ENCODE peak calls at places on chromosomes 4 and X, in four cellular contexts. One of them, this sample, is unnamed. For H3K4me1, the result is how much of the 10 kb centered on the place peaks cover.

GRCh38 chrX:141759238-141759637 is 60.7 kb upstream of the SPANXD start:
- DNase-seq in Peyer's patch: no peak
- DNase-seq in H9: no peak
- DNase-seq in aorta: no peak
- DNase-seq in this sample: no peak

GRCh38 chr4:147078875-147079658 is 133.4 kb upstream of the TTC29 start:
- DNase-seq in Peyer's patch: no peak
- DNase-seq in H9: no peak
- DNase-seq in aorta: no peak
- DNase-seq in this sample: no peak

GRCh38 chr4:145557720-145558119 is 61.5 kb upstream of the MMAA start:
- DNase-seq in Peyer's patch: peak
- DNase-seq in H9: peak
- DNase-seq in aorta: peak
- DNase-seq in this sample: no peak

GRCh38 chr4:3810796-3811485 is 44.8 kb downstream of the ADRA2C start:
- DNase-seq in Peyer's patch: no peak
- DNase-seq in H9: no peak
- DNase-seq in aorta: peak
- DNase-seq in this sample: no peak

GRCh38 chr4:152309418-152309817 is 226.5 kb downstream of the FBXW7 start:
- DNase-seq in Peyer's patch: no peak
- DNase-seq in H9: no peak
- DNase-seq in aorta: no peak
- DNase-seq in this sample: no peak

GRCh38 chr4:183403486-183403885 is 41.0 kb upstream of the CDKN2AIP start:
- DNase-seq in Peyer's patch: no peak
- DNase-seq in H9: no peak
- DNase-seq in aorta: no peak
- DNase-seq in this sample: no peak

GRCh38 chr4:25532579-25532978 is 123.1 kb upstream of the SLC34A2 start:
- DNase-seq in Peyer's patch: no peak
- DNase-seq in H9: no peak
- DNase-seq in aorta: no peak
- DNase-seq in this sample: no peak

GRCh38 chr4:127151941-127152340 is 480.8 kb upstream of the INTU start:
- DNase-seq in Peyer's patch: no peak
- DNase-seq in H9: no peak
- DNase-seq in aorta: no peak
- DNase-seq in this sample: no peak

GRCh38 chr4:26061248-26061986 is 147.4 kb downstream of the SMIM20 start:
- DNase-seq in Peyer's patch: no peak
- DNase-seq in H9: peak
- DNase-seq in aorta: no peak
- DNase-seq in this sample: no peak

GRCh38 chr4:39814403-39815185 is 116.7 kb downstream of the UBE2K start:
- DNase-seq in Peyer's patch: no peak
- DNase-seq in H9: no peak
- DNase-seq in aorta: no peak
- DNase-seq in this sample: peak

GRCh38 chrX:75603833-75604232 is 81.0 kb upstream of the ZDHHC15 start:
- DNase-seq in Peyer's patch: no peak
- DNase-seq in H9: no peak
- DNase-seq in aorta: no peak
- DNase-seq in this sample: peak

GRCh38 chr4:89161841-89162240 is 50.5 kb downstream of the TIGD2 start:
- DNase-seq in Peyer's patch: no peak
- DNase-seq in H9: no peak
- DNase-seq in aorta: no peak
- DNase-seq in this sample: no peak

GRCh38 chr4:129371901-129372300 is 275.9 kb downstream of the C4orf33 start:
- DNase-seq in Peyer's patch: no peak
- DNase-seq in H9: no peak
- DNase-seq in aorta: no peak
- DNase-seq in this sample: no peak

GRCh38 chrX:14032383-14032782 is 2.7 kb upstream of the GEMIN8 start:
- DNase-seq in Peyer's patch: peak
- DNase-seq in H9: no peak
- DNase-seq in aorta: no peak
- DNase-seq in this sample: peak

GRCh38 chr4:162265802-162266201 is 102.0 kb upstream of the FSTL5 start:
- DNase-seq in Peyer's patch: no peak
- DNase-seq in H9: no peak
- DNase-seq in aorta: no peak
- DNase-seq in this sample: no peak

GRCh38 chrX:25206761-25207160 is 191.0 kb upstream of the ARX start:
- DNase-seq in Peyer's patch: no peak
- DNase-seq in H9: no peak
- DNase-seq in aorta: no peak
- DNase-seq in this sample: no peak

GRCh38 chr4:73844352-73844751 is 7.9 kb downstream of the CXCL6 start:
- DNase-seq in Peyer's patch: no peak
- DNase-seq in H9: no peak
- DNase-seq in aorta: no peak
- DNase-seq in this sample: no peak

GRCh38 chr4:15004701-15005301 is 2.5 kb downstream of the CPEB2 start:
- DNase-seq in Peyer's patch: peak
- DNase-seq in H9: peak
- DNase-seq in aorta: peak
- DNase-seq in this sample: peak

GRCh38 chr4:3852751-3853150 is 86.6 kb downstream of the ADRA2C start:
- DNase-seq in Peyer's patch: no peak
- DNase-seq in H9: no peak
- DNase-seq in aorta: no peak
- DNase-seq in this sample: no peak

GRCh38 chrX:130121505-130121800 is 11.2 kb upstream of the ELF4 start:
- DNase-seq in Peyer's patch: no peak
- DNase-seq in H9: no peak
- DNase-seq in aorta: no peak
- DNase-seq in this sample: no peak

GRCh38 chr4:87516683-87517082 is 12.5 kb downstream of the SPARCL1 start:
- DNase-seq in Peyer's patch: no peak
- DNase-seq in H9: no peak
- DNase-seq in aorta: no peak
- DNase-seq in this sample: no peak

GRCh38 chr4:87511500-87511899 is 17.7 kb downstream of the SPARCL1 start:
- DNase-seq in Peyer's patch: no peak
- DNase-seq in H9: no peak
- DNase-seq in aorta: no peak
- DNase-seq in this sample: no peak

GRCh38 chr4:87506974-87507701 is 22.0 kb downstream of the SPARCL1 start:
- DNase-seq in Peyer's patch: no peak
- DNase-seq in H9: no peak
- DNase-seq in aorta: no peak
- DNase-seq in this sample: no peak

GRCh38 chr4:87510747-87511146 is 18.4 kb downstream of the SPARCL1 start:
- DNase-seq in Peyer's patch: no peak
- DNase-seq in H9: no peak
- DNase-seq in aorta: no peak
- DNase-seq in this sample: no peak

DNA sequence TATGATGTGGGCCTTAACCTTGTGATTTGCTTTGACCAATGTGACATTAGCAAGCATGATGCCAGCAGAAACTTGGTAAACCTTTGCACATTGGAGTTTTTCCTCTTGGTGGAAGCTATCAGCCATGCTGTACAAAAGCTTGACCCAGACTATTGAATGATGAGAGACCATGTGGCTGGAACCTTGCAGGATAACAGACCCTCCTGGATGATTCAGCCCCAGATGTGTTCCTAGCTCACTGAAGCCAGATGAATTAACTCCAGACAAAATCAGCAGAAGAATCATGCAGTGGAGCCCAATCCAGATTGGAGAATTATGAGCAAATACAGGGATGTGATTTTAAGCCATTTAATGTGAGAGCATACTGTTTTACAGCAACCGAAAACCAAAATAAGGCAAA is 16.8 kb downstream of the SPARCL1 start:
- DNase-seq in Peyer's patch: no peak
- DNase-seq in H9: no peak
- DNase-seq in aorta: no peak
- DNase-seq in this sample: no peak
- H3K4me1 ChIP-seq in Peyer's patch: under half
- H3K4me1 ChIP-seq in H9: under half
- H3K4me1 ChIP-seq in aorta: under half
- H3K4me1 ChIP-seq in this sample: under half

DNA sequence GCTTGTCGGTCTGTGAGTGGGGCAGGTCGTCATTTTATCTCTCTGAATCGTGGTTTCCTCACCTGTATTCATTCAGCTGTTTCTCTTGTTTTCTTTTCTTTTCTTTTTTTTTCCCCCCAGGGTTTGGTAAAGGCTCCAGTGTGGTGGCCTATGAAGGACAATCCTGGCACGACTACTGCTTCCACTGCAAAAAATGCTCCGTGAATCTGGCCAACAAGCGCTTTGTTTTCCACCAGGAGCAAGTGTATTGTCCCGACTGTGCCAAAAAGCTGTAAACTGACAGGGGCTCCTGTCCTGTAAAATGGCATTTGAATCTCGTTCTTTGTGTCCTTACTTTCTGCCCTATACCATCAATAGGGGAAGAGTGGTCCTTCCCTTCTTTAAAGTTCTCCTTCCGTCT is 41.4 kb downstream of the MAP7D3 start:
- DNase-seq in Peyer's patch: no peak
- DNase-seq in H9: no peak
- DNase-seq in aorta: no peak
- DNase-seq in this sample: no peak
- H3K27ac ChIP-seq in Peyer's patch: peak
- H3K27ac ChIP-seq in H9: no peak
- H3K27ac ChIP-seq in aorta: no peak
- H3K27ac ChIP-seq in this sample: no peak

GRCh38 chr4:82823062-82823461 is 24.5 kb upstream of the SCD5 start:
- DNase-seq in Peyer's patch: no peak
- DNase-seq in H9: no peak
- DNase-seq in aorta: no peak
- DNase-seq in this sample: no peak

GRCh38 chr4:82818974-82819662 is 20.5 kb upstream of the SCD5 start:
- DNase-seq in Peyer's patch: no peak
- DNase-seq in H9: no peak
- DNase-seq in aorta: no peak
- DNase-seq in this sample: no peak

GRCh38 chr4:82825425-82825824 is 26.8 kb upstream of the SCD5 start:
- DNase-seq in Peyer's patch: no peak
- DNase-seq in H9: no peak
- DNase-seq in aorta: no peak
- DNase-seq in this sample: no peak

GRCh38 chr4:82820689-82821088 is 22.1 kb upstream of the SCD5 start:
- DNase-seq in Peyer's patch: no peak
- DNase-seq in H9: no peak
- DNase-seq in aorta: no peak
- DNase-seq in this sample: no peak
- H3K4me1 ChIP-seq in Peyer's patch: under half
- H3K4me1 ChIP-seq in H9: under half
- H3K4me1 ChIP-seq in aorta: under half
- H3K4me1 ChIP-seq in this sample: under half

DNA sequence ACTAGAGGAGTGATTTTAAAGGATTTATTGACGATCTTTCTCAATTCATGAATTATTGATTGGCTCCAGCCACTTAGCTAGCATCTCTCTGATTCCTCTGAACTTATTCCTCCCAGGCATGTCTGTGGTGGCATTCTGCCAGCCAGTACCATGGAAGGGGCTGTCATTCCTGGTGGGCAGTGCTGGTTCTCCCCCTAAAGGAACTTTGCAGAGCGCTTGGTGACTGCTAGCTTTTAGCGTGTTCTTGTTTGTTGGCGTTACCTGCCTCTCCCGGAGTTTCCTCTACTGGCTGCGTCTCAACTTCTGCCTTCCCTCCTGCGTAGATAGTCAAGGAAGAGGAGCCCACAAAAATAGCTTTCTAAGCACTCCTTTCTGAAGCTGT is 19.3 kb downstream of the SRD5A3 start:
- DNase-seq in Peyer's patch: no peak
- DNase-seq in H9: no peak
- DNase-seq in aorta: no peak
- DNase-seq in this sample: no peak
- H3K27ac ChIP-seq in Peyer's patch: no peak
- H3K27ac ChIP-seq in H9: no peak
- H3K27ac ChIP-seq in aorta: no peak
- H3K27ac ChIP-seq in this sample: no peak

DNA sequence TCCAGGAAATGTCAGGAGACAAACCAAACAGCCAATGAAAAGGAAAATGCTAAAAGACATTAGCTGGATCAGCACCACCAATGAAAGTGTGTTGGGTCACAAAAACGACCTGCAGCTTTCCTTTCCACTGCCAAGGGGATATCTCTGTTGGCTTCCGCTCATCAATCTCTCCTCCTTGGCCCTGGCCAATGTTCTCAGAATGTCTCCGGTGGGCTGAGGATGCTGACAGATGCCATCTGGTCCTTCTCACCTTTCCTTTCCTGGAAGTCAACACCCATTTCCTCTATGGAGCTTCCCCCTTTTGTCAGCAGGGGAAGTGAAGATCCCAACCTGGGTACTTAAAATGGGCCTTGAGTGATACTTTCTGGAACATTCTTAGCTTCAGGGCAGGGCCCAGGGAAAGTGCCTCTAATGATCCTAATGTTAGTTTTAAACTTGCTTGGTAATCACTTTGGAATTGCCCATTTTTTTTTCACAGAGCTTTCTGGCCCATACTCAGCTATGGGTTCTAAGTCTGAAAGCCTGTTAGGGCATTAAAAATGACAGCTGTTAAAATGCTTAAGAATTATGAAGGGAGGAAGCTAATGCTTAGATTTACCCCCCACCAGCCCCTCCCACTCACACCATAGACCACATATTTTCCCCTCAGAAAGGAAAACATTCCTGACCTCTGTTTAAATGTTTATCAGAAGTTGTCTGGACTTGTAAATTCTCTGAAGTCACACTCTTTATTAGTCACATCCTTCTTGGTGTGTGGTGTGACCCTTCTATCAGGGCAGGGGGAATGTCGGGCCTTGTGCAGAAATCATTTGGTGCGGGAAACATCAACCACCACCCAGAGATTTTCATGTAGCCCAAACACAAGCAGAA is 29.2 kb downstream of the IGFBP7 start:
- DNase-seq in Peyer's patch: no peak
- DNase-seq in H9: no peak
- DNase-seq in aorta: peak
- DNase-seq in this sample: no peak
- H3K4me1 ChIP-seq in Peyer's patch: under half
- H3K4me1 ChIP-seq in H9: under half
- H3K4me1 ChIP-seq in aorta: under half
- H3K4me1 ChIP-seq in this sample: under half

GRCh38 chrX:153922932-153923857 is 2.9 kb downstream of the ARHGAP4 start:
- DNase-seq in Peyer's patch: peak
- DNase-seq in H9: peak
- DNase-seq in aorta: peak
- DNase-seq in this sample: no peak

GRCh38 chrX:153925387-153925738 is 701 bp downstream of the ARHGAP4 start:
- DNase-seq in Peyer's patch: peak
- DNase-seq in H9: no peak
- DNase-seq in aorta: no peak
- DNase-seq in this sample: no peak

GRCh38 chrX:153922286-153922573 is 3.8 kb downstream of the ARHGAP4 start:
- DNase-seq in Peyer's patch: no peak
- DNase-seq in H9: no peak
- DNase-seq in aorta: no peak
- DNase-seq in this sample: no peak

GRCh38 chrX:153925739-153926593 is at the start of gene ARHGAP4:
- DNase-seq in Peyer's patch: peak
- DNase-seq in H9: peak
- DNase-seq in aorta: no peak
- DNase-seq in this sample: peak

GRCh38 chrX:153924149-153924861 is 1.8 kb downstream of the ARHGAP4 start:
- DNase-seq in Peyer's patch: peak
- DNase-seq in H9: no peak
- DNase-seq in aorta: no peak
- DNase-seq in this sample: peak
- H3K27ac ChIP-seq in Peyer's patch: peak
- H3K27ac ChIP-seq in H9: no peak
- H3K27ac ChIP-seq in aorta: no peak
- H3K27ac ChIP-seq in this sample: peak

This sample was measured in CD8-positive, alpha-beta memory T cell.